ENCODE peak calls at places on chromosomes 2 and 18, in five cellular contexts. C, T, J, Z and M are unnamed samples. For H3K36me3, the result is how much of the 10 kb centered on the place peaks cover.

GRCh38 chr2:26811261-26811660 is 25.4 kb downstream of the CENPA start:
- DNase-seq in T (no peak), J (no peak), Z (no peak), C (no peak), M (no peak)

GRCh38 chr2:199810422-199811250 is 40.4 kb downstream of the FTCDNL1 start:
- DNase-seq in T (no peak), Z (no peak), C (peak), J (no peak), M (no peak)

GRCh38 chr18:51185075-51185474 is 12.4 kb downstream of the MEX3C start:
- DNase-seq in C (peak), T (no peak), Z (no peak), J (no peak), M (no peak)

GRCh38 chr18:56245856-56246575 is 392.4 kb downstream of the TXNL1 start:
- DNase-seq in J (no peak), C (peak), T (no peak), Z (no peak), M (no peak)

GRCh38 chr2:96146151-96146880 is 1.1 kb upstream of the DUSP2 start:
- DNase-seq in C (peak), Z (peak), J (no peak), T (peak), M (peak)

GRCh38 chr18:8933714-8934284 is 168.7 kb upstream of the NDUFV2 start:
- DNase-seq in C (peak), J (no peak), Z (no peak), T (no peak), M (no peak)

GRCh38 chr18:77108001-77108692 is 24.4 kb downstream of the MBP start:
- DNase-seq in Z (no peak), T (no peak), J (peak), C (peak), M (peak)

GRCh38 chr2:42096869-42097591 is 49.2 kb downstream of the PKDCC start:
- DNase-seq in J (no peak), C (no peak), T (no peak), Z (no peak), M (peak)

GRCh38 chr2:46164581-46165301 is 132.5 kb upstream of the EPAS1 start:
- DNase-seq in Z (no peak), C (peak), T (no peak), J (peak), M (no peak)

GRCh38 chr18:79630266-79631095 is 49.1 kb upstream of the CTDP1 start:
- DNase-seq in Z (no peak), T (no peak), C (no peak), J (peak), M (no peak)

GRCh38 chr2:65366595-65367125 is 65.7 kb downstream of the SPRED2 start:
- DNase-seq in J (no peak), C (peak), Z (no peak), T (no peak), M (no peak)

GRCh38 chr2:17226941-17227340 is 291.3 kb downstream of the RAD51AP2 start:
- DNase-seq in Z (no peak), C (no peak), T (no peak), J (no peak), M (no peak)

GRCh38 chr2:179596018-179596417 is 265.4 kb downstream of the ZNF385B start:
- DNase-seq in C (peak), J (no peak), T (no peak), Z (no peak), M (no peak)

GRCh38 chr2:48755473-48755872 is at the start of gene LHCGR:
- DNase-seq in Z (no peak), J (no peak), T (no peak), C (no peak), M (no peak)

GRCh38 chr2:97868986-97869721 is 126.6 kb downstream of the TMEM131 start:
- DNase-seq in T (no peak), Z (no peak), J (no peak), C (peak), M (no peak)
- H3K4me3 ChIP-seq in T (no peak), Z (no peak), J (no peak), C (no peak), M (no peak)

GRCh38 chr2:38498039-38498438 is 104.7 kb downstream of the HNRNPLL start:
- DNase-seq in T (no peak), C (no peak), Z (no peak), J (peak), M (peak)
- H3K36me3 ChIP-seq in T (under half), C (under half), Z (under half), J (under half), M (under half)

GRCh38 chr2:24048662-24049484 is 668 bp upstream of the FKBP1B start:
- DNase-seq in C (no peak), T (no peak), J (no peak), Z (no peak), M (no peak)
- H3K4me3 ChIP-seq in C (peak), T (peak), J (no peak), Z (peak), M (peak)

DNA sequence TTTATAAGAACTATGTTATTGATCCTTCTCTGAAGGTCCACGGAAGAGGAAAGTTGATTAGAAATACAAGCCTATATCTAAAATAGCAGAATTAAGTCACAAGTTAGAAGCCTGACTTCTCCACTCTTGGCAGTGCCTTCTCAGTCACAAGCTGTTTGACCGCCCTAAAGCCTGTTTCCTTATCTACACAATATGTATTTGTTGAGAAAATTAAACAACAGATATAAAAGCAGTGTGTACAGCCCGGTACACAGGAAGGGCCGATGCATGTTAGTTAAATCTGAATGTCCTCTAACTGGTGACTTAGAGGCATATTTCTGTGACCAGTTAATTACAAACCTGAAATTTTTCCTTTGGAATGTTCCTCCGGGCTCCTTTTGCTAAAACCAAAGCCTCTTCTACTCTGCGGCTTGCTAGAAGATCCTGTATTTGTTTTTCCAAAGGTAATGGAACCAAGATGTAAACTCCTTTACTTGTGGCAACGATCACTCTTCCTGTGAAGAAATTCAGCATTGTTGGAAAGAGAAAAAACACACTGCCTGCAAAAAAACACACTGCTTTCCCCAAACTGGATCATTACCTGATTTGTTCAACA is 33.4 kb downstream of the TGFBRAP1 start:
- DNase-seq in Z (no peak), C (no peak), J (no peak), T (no peak), M (no peak)
- H3K36me3 ChIP-seq in Z (half or more), C (under half), J (under half), T (under half), M (under half)

DNA sequence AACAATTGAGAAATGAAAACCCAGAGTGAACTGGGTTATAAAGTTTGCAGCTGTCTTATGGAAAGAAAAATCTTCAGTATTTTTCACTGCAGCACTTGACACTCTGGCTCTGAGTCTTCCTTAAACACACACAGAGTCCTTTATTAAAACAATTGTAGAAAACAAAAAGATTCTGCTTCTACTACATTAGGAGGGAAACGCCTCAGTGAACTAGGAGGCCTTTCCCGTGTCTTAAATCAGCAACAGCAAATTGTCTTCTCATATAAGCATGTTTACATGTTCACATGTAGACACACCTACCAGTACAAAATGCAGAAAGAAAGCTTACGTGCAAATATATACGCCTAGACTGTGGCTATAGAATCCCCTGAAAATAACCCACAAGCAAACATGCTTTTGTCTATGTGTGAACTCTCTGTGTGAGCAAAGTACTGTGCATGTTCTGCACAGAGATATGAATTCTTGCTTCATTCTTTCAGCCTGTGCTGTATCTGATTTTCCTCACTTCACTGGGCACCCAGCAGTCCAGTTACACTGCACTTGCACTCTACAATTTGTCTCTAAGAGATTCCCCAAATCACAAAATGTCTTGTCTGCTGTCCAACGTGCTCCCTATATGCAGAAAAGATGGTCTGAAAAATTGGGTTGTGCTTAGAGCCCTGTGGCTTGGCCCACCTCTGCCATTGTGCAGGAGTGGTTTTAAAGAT is 24.5 kb downstream of the ZEB2 start:
- DNase-seq in J (no peak), Z (no peak), C (no peak), T (no peak), M (no peak)
- H3K4me3 ChIP-seq in J (no peak), Z (no peak), C (no peak), T (no peak), M (no peak)